ENCODE peak calls at places on chromosome 16, in four cellular contexts. G, I, B and F are unnamed samples.

GRCh38 chr16:8850279-8850885 is 18.4 kb downstream of the CARHSP1 start:
- DNase-seq in G (no peak), I (peak), B (no peak), F (no peak)

GRCh38 chr16:25568991-25569390 is 122.8 kb upstream of the HS3ST4 start:
- DNase-seq in G (no peak), I (no peak), B (no peak), F (no peak)

GRCh38 chr16:49473773-49474172 is 100.2 kb downstream of the C16orf78 start:
- DNase-seq in G (no peak), I (no peak), B (no peak), F (no peak)

GRCh38 chr16:83925957-83926725 is 26.9 kb upstream of the OSGIN1 start:
- DNase-seq in G (no peak), I (no peak), B (no peak), F (no peak)

GRCh38 chr16:19687279-19687678 is 30.7 kb downstream of the KNOP1 start:
- DNase-seq in G (no peak), I (no peak), B (no peak), F (no peak)

GRCh38 chr16:50605733-50606430 is 57.7 kb downstream of the NKD1 start:
- DNase-seq in G (no peak), I (no peak), B (no peak), F (no peak)

GRCh38 chr16:28192811-28193529 is 18.8 kb downstream of the XPO6 start:
- DNase-seq in G (no peak), I (no peak), B (no peak), F (no peak)

GRCh38 chr16:82629441-82630027 is 2.8 kb downstream of the CDH13 start:
- DNase-seq in G (no peak), I (no peak), B (no peak), F (no peak)

GRCh38 chr16:27461483-27462171 is 59.7 kb downstream of the IL21R start:
- DNase-seq in G (no peak), I (no peak), B (no peak), F (no peak)

GRCh38 chr16:620700-621525 is 9.9 kb upstream of the WFIKKN1 start:
- DNase-seq in G (no peak), I (no peak), B (no peak), F (no peak)

GRCh38 chr16:27209591-27209990 is 6.3 kb downstream of the KDM8 start:
- DNase-seq in G (no peak), I (no peak), B (no peak), F (no peak)

GRCh38 chr16:987846-988245 is 6.3 kb downstream of the SOX8 start:
- DNase-seq in G (no peak), I (no peak), B (no peak), F (no peak)

GRCh38 chr16:50102046-50102756 is 36.4 kb downstream of the HEATR3 start:
- DNase-seq in G (no peak), I (no peak), B (no peak), F (no peak)

GRCh38 chr16:84585472-84585871 is 32.4 kb downstream of the COTL1 start:
- DNase-seq in G (no peak), I (no peak), B (no peak), F (no peak)

GRCh38 chr16:23145186-23145585 is 4.1 kb downstream of the USP31 start:
- DNase-seq in G (no peak), I (no peak), B (no peak), F (no peak)

GRCh38 chr16:86067936-86068335 is 169.0 kb downstream of the IRF8 start:
- DNase-seq in G (no peak), I (no peak), B (no peak), F (no peak)
- TF ChIP-seq HDAC6 in G (no peak), I (no peak), B (no peak), F (no peak)

GRCh38 chr16:86363057-86363490 is 147.3 kb upstream of the FOXF1 start:
- DNase-seq in G (no peak), I (no peak), B (no peak), F (no peak)
- TF ChIP-seq HDAC6 in G (no peak), I (no peak), B (no peak), F (no peak)

DNA sequence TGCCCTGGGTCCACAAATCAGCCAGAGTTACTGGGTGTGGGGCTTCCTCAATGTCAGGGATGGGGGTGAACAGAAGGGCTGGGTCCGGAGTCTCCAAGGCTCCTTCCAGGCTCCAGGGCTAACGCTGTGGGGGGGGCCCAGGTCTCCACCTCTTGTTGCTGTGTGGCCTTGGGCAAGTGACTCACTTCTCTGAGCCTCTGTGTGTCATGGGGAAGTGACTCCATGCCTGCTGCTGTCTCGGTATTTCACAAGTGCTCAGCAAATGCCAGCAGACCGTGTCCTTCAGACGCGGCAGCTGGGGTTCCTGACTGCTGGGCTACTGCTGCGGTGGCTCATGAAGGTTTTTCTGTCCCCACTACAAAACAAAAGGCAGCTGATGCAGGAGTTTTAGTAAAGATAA is 26.6 kb downstream of the JPH3 start:
- DNase-seq in G (no peak), I (no peak), B (no peak), F (no peak)
- TF ChIP-seq HDAC6 in G (no peak), I (no peak), B (no peak), F (no peak)

GRCh38 chr16:67116388-67117311 is 6.9 kb downstream of the PHAF1 start:
- DNase-seq in G (no peak), I (peak), B (no peak), F (no peak)
- TF ChIP-seq HDAC6 in G (no peak), I (no peak), B (no peak), F (no peak)

DNA sequence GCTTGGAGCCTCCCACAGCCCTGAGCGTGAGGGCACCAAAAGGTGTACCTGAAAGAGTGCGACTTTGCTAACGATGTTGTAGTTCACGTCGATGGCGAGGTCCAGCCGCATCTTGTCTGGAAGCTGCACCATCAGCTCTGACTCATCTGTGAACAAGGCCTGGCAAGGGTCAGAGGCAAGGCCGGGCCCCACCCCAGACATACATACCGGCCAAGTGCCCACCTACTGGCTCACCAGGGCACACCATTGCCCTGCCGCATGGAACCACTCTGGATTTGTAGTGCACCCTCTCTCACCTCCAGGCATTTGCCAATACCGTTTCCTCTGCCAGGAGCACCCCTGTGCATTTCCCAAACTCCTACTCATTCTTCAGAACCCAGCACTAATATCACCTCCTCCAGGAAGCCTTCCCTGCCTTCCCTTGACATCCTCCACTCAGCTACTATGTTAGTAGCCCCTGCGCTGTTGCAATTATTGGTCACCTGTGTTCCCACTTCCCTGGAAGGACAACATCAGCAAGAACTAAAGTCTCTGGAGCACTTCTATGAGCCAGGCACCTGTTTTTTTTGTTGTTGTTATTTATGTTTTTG is 69.4 kb downstream of the CNGB1 start:
- DNase-seq in G (no peak), I (no peak), B (no peak), F (no peak)
- TF ChIP-seq HDAC6 in G (no peak), I (no peak), B (no peak), F (no peak)

GRCh38 chr16:52863000-52863399 is 189.7 kb downstream of the CHD9NB start:
- DNase-seq in G (no peak), I (no peak), B (no peak), F (no peak)

DNA sequence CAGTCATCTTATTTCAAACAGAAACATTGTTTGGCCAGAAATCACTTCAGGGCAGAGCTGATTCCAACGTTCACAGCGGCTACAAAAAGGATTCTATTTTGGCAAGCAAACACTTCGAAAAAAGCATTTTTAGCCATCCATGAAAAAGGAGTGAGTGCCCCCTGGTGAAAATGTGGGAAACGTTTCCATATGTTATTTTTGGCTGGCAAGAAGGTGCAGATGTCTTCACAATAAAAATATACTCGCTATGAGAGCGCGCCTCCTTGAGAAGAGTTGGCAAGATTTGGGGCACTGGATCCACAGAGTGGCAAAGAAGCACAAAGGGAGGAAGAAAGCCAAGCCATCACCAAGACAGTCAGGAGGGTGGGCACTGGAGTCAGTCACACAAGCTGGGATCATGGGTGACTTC is 191.1 kb downstream of the CHD9NB start:
- DNase-seq in G (no peak), I (peak), B (no peak), F (peak)
- TF ChIP-seq HDAC6 in G (no peak), I (no peak), B (no peak), F (no peak)

DNA sequence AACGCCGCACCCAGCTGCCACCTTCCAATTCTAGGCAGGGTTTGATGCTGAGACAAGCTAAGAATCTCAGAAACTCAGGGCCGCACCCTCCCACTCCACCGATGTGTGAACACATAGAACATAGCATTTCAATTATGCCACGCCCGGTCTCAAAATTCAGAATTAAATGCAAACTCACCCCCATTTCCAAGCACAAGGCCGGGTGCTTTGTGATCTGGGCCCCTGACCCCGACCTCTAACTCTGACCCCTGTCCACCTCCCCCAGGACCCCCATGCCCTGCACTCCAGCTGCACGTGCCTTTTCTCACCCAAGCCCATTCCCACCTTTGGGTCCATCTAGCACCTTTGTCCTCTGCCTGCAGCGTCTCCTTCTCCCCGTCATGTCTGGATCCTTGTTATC is 178.3 kb downstream of the C16orf95 start:
- DNase-seq in G (no peak), I (no peak), B (no peak), F (no peak)
- TF ChIP-seq HDAC6 in G (no peak), I (no peak), B (no peak), F (no peak)